ENCODE peak calls at places on chromosomes 3 and 15, in seven cellular contexts. H, F, P, B, Y, C and X are unnamed samples.
A peak's percentile ranks its signal among the peaks of the same experiment; 100 is the strongest.

GRCh38 chr3:63344676-63345075 is 66.6 kb downstream of the SYNPR start:
- DNase-seq in C (no peak), F (no peak), Y (no peak), B (no peak), P (no peak), H (no peak), X (no peak)

GRCh38 chr3:44415421-44415820 is 62.0 kb downstream of the ZNF445 start:
- DNase-seq in H (no peak), P (no peak), C (no peak), F (no peak), Y (no peak), B (no peak), X (no peak)

GRCh38 chr15:89749951-89750559 is 994 bp downstream of the MESP1 start:
- DNase-seq in Y (no peak), P (no peak), B (no peak), F (no peak), H (no peak), C (no peak), X (no peak)

GRCh38 chr3:197508924-197509775 is 46.6 kb downstream of the BDH1 start:
- DNase-seq in H (no peak), C (no peak), B (no peak), F (no peak), P (no peak), Y (no peak), X (no peak)

GRCh38 chr15:68817304-68818087 is 3.2 kb downstream of the ANP32A start:
- DNase-seq in H (no peak), P (peak; percentile 62), Y (peak; percentile 60), C (peak; percentile 53), B (peak; percentile 80), F (no peak), X (peak; percentile 59)

GRCh38 chr3:21722301-21722700 is 28.7 kb downstream of the ZNF385D start:
- DNase-seq in H (no peak), C (no peak), P (no peak), F (no peak), Y (no peak), B (no peak), X (no peak)

GRCh38 chr3:183122257-183122932 is 23.1 kb upstream of the MCCC1 start:
- DNase-seq in H (no peak), C (peak; percentile 86), F (no peak), P (no peak), B (peak; percentile 65), Y (peak; percentile 82), X (no peak)

GRCh38 chr15:39508536-39508935 is 72.3 kb upstream of the THBS1 start:
- DNase-seq in F (no peak), Y (no peak), P (no peak), C (no peak), H (no peak), B (no peak), X (no peak)

GRCh38 chr15:100721758-100722550 is 119.6 kb downstream of the ASB7 start:
- DNase-seq in H (no peak), F (peak; percentile 97), P (no peak), C (peak; percentile 100), B (peak; percentile 46), Y (peak; percentile 99), X (peak; percentile 84)

GRCh38 chr3:67361323-67361722 is 293.1 kb downstream of the SUCLG2 start:
- DNase-seq in H (no peak), B (no peak), P (no peak), F (no peak), Y (no peak), C (no peak), X (no peak)